ENCODE peak calls at places on chromosomes 16 and 17, in eight cellular contexts. Z is ascending aorta, Y is GM13977, X is fibroblast of villous mesenchyme, K is B cell, M is lower lobe of right lung, N is MCF 10A, R is body of pancreas. D is an unnamed sample.
A peak's percentile ranks its signal among the peaks of the same experiment; 100 is the strongest.

GRCh38 chr17:79852748-79853147 is 13.5 kb upstream of the CBX4 start:
- DNase-seq in Z (no peak), Y (no peak), X (peak; percentile 74), K (no peak), M (no peak), N (peak; percentile 46), R (peak; percentile 29), D (peak; percentile 63)

GRCh38 chr17:83180264-83180995 is 101.0 kb downstream of the METRNL start:
- DNase-seq in Z (no peak), Y (no peak), X (no peak), K (no peak), M (no peak), N (no peak), R (no peak), D (no peak)

GRCh38 chr17:76000016-76000754 is 470 bp upstream of the CDK3 start:
- DNase-seq in Z (no peak), Y (peak; percentile 85), X (peak; percentile 30), K (peak; percentile 83), M (peak; percentile 68), N (peak; percentile 43), R (peak; percentile 55), D (peak; percentile 86)

GRCh38 chr17:71081666-71082065 is 912.3 kb downstream of the KCNJ2 start:
- DNase-seq in Z (no peak), Y (no peak), X (no peak), K (no peak), M (no peak), N (no peak), R (no peak), D (no peak)

GRCh38 chr17:75641343-75641742 is 8.1 kb downstream of the SMIM5 start:
- DNase-seq in Z (no peak), Y (no peak), X (no peak), K (no peak), M (no peak), N (no peak), R (peak; percentile 41), D (no peak)

GRCh38 chr16:87930456-87930855 is 5.9 kb downstream of the CA5A start:
- DNase-seq in Z (no peak), Y (no peak), X (peak; percentile 30), K (no peak), M (no peak), N (no peak), R (no peak), D (no peak)

GRCh38 chr17:33389506-33390141 is 96.5 kb upstream of the ASIC2 start:
- DNase-seq in Z (no peak), Y (no peak), X (peak; percentile 41), K (no peak), M (no peak), N (no peak), R (no peak), D (no peak)

GRCh38 chr16:25151996-25152395 is 40.5 kb downstream of the LCMT1 start:
- DNase-seq in Z (no peak), Y (no peak), X (peak; percentile 43), K (no peak), M (no peak), N (peak; percentile 62), R (no peak), D (no peak)

GRCh38 chr16:66366433-66367299 is at the start of gene CDH5:
- DNase-seq in Z (no peak), Y (no peak), X (no peak), K (no peak), M (peak; percentile 69), N (no peak), R (peak; percentile 32), D (no peak)

GRCh38 chr17:70108166-70108565 is 33.1 kb downstream of the KCNJ16 start:
- DNase-seq in Z (no peak), Y (no peak), X (no peak), K (no peak), M (no peak), N (no peak), R (no peak), D (no peak)

GRCh38 chr16:82694239-82694874 is 67.6 kb downstream of the CDH13 start:
- DNase-seq in Z (no peak), Y (no peak), X (peak; percentile 90), K (no peak), M (no peak), N (no peak), R (no peak), D (no peak)

GRCh38 chr17:4540224-4541040 is 14.8 kb downstream of the MYBBP1A start:
- DNase-seq in Z (no peak), Y (no peak), X (no peak), K (peak; percentile 49), M (peak; percentile 55), N (no peak), R (peak; percentile 30), D (no peak)
- TF ChIP-seq CTCF in Z (no peak), Y (peak; percentile 18), X (no peak), K (no peak), M (peak; percentile 26), N (no peak), R (peak; percentile 15), D (no peak)

GRCh38 chr16:8271344-8271743 is 319.0 kb downstream of the TMEM114 start:
- DNase-seq in Z (no peak), Y (no peak), X (no peak), K (no peak), M (no peak), N (no peak), R (no peak), D (no peak)
- TF ChIP-seq CTCF in Z (no peak), Y (no peak), X (no peak), K (no peak), M (no peak), N (no peak), R (no peak), D (no peak)

GRCh38 chr17:3038941-3039340 is 24.5 kb downstream of the OR1D5 start:
- DNase-seq in Z (no peak), Y (no peak), X (no peak), K (no peak), M (no peak), N (no peak), R (no peak), D (no peak)
- TF ChIP-seq CTCF in Z (no peak), Y (no peak), X (no peak), K (no peak), M (no peak), N (no peak), R (no peak), D (no peak)

GRCh38 chr16:30670072-30670824 is 12.0 kb downstream of the FBRS start:
- DNase-seq in Z (no peak), Y (no peak), X (no peak), K (no peak), M (no peak), N (no peak), R (no peak), D (no peak)
- TF ChIP-seq CTCF in Z (no peak), Y (peak; percentile 10), X (peak; percentile 7), K (no peak), M (no peak), N (no peak), R (no peak), D (no peak)

GRCh38 chr16:58301052-58301451 is 6.2 kb upstream of the PRSS54 start:
- DNase-seq in Z (no peak), Y (no peak), X (no peak), K (no peak), M (no peak), N (no peak), R (no peak), D (no peak)

GRCh38 chr16:58307583-58308312 is 12.9 kb upstream of the PRSS54 start:
- DNase-seq in Z (no peak), Y (no peak), X (no peak), K (no peak), M (no peak), N (no peak), R (no peak), D (no peak)

GRCh38 chr16:58306327-58306726 is 11.5 kb upstream of the PRSS54 start:
- DNase-seq in Z (no peak), Y (no peak), X (peak; percentile 38), K (no peak), M (no peak), N (peak; percentile 55), R (no peak), D (no peak)
- TF ChIP-seq CTCF in Z (peak; percentile 31), Y (peak; percentile 71), X (peak; percentile 55), K (peak; percentile 73), M (peak; percentile 40), N (peak; percentile 45), R (no peak), D (peak; percentile 34)

GRCh38 chr16:11386054-11386680 is 40.9 kb downstream of the RMI2 start:
- DNase-seq in Z (no peak), Y (peak; percentile 51), X (no peak), K (no peak), M (no peak), N (no peak), R (no peak), D (peak; percentile 27)

GRCh38 chr16:11389083-11389482 is 43.8 kb downstream of the RMI2 start:
- DNase-seq in Z (no peak), Y (peak; percentile 15), X (no peak), K (no peak), M (no peak), N (no peak), R (no peak), D (peak; percentile 10)

GRCh38 chr16:11384184-11384955 is 39.1 kb downstream of the RMI2 start:
- DNase-seq in Z (no peak), Y (no peak), X (no peak), K (no peak), M (no peak), N (no peak), R (no peak), D (no peak)

GRCh38 chr16:11384956-11385586 is 39.8 kb downstream of the RMI2 start:
- DNase-seq in Z (no peak), Y (no peak), X (no peak), K (no peak), M (no peak), N (no peak), R (no peak), D (no peak)

GRCh38 chr16:11386791-11387546 is 41.7 kb downstream of the RMI2 start:
- DNase-seq in Z (no peak), Y (peak; percentile 23), X (peak; percentile 29), K (peak; percentile 46), M (no peak), N (no peak), R (no peak), D (peak; percentile 44)
- TF ChIP-seq CTCF in Z (peak; percentile 58), Y (peak; percentile 41), X (peak; percentile 65), K (no peak), M (peak; percentile 41), N (peak; percentile 17), R (peak; percentile 24), D (peak; percentile 34)

DNA sequence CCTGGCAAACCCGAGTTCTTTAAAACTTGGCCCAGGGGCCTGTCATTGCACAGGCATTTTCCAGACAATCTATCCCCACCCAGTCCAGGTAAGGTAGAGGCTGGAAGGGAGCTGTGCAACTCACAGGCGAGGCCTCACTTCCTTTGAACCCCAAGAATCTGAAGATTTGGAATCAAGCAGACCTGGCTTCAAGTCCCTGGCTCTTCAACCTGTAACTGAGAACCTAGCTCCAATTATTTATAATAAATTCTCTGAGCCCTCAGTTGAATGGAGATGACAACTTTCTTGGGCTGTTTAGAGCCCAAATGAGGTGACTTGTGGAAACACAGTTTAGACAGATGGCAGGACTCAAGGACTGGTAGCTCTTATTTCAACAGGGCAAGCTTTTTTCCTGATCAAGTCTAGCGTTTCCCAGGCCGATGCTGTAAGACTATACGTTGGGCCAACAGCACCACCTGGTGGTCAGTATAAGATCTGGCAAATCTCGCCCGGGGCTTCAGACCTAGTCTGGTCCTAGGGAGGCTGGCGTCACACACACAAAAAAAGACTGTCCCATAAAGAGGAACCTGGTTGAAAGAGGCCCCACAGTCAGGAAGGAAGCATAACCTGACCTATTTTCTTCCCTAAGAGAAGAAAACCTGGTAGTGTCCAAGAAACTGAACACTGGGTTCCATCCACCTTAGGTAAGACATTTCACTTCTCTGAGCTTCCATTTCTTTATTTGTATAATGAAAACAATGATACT is 117.9 kb downstream of the C17orf67 start:
- DNase-seq in Z (peak; percentile 50), Y (peak; percentile 75), X (peak; percentile 83), K (peak; percentile 71), M (peak; percentile 76), N (peak; percentile 85), R (peak; percentile 79), D (peak; percentile 79)
- TF ChIP-seq CTCF in Z (peak; percentile 77), Y (peak; percentile 85), X (peak; percentile 84), K (peak; percentile 86), M (peak; percentile 88), N (peak; percentile 77), R (peak; percentile 77), D (peak; percentile 77)

D was measured in GM20000.